ENCODE peak calls at places on chromosomes 2 and 18, in five cellular contexts. V is PC-3, P is mesenchymal stem cell, Q is heart left ventricle, Y is cardiac muscle cell. G is an unnamed sample.
A peak's percentile ranks its signal among the peaks of the same experiment; 100 is the strongest.

GRCh38 chr18:26719909-26720308 is 145.6 kb downstream of the AQP4 start:
- DNase-seq in P (no peak), Y (no peak), Q (no peak), V (no peak), G (no peak)

GRCh38 chr2:240792658-240793312 is 27.2 kb downstream of the KIF1A start:
- DNase-seq in P (no peak), V (no peak), Y (no peak), Q (no peak), G (no peak)

GRCh38 chr18:41966943-41967342 is 11.9 kb downstream of the PIK3C3 start:
- DNase-seq in V (no peak), P (no peak), Q (no peak), Y (peak; percentile 52), G (no peak)

GRCh38 chr2:60554649-60555065 is 1.2 kb upstream of the BCL11A start:
- DNase-seq in P (no peak), Q (no peak), Y (no peak), V (no peak), G (no peak)

GRCh38 chr18:54558609-54559585 is 32.1 kb upstream of the DYNAP start:
- DNase-seq in P (peak; percentile 33), Y (peak; percentile 40), Q (no peak), V (peak; percentile 59), G (peak; percentile 64)

GRCh38 chr2:70935468-70936164 is at the start of gene ATP6V1B1:
- DNase-seq in Q (no peak), V (no peak), P (no peak), Y (no peak), G (no peak)

GRCh38 chr2:637406-637776 is 39.8 kb downstream of the TMEM18 start:
- DNase-seq in Q (no peak), Y (no peak), V (no peak), P (no peak), G (no peak)

GRCh38 chr2:224401641-224402342 is at the start of gene FAM124B:
- DNase-seq in Y (peak; percentile 87), V (no peak), Q (peak; percentile 64), P (peak; percentile 98), G (no peak)

GRCh38 chr2:148486655-148487054 is 157.9 kb upstream of the EPC2 start:
- DNase-seq in Y (no peak), P (no peak), Q (no peak), V (no peak), G (no peak)

GRCh38 chr2:219183151-219183757 is 5.2 kb downstream of the RETREG2 start:
- DNase-seq in P (no peak), V (no peak), Q (no peak), Y (no peak), G (no peak)

GRCh38 chr2:207163815-207164747 is 1.7 kb downstream of the KLF7 start:
- DNase-seq in Y (peak; percentile 78), V (peak; percentile 54), Q (peak; percentile 73), P (peak; percentile 67), G (peak; percentile 66)

GRCh38 chr2:219405451-219405850 is 12.7 kb upstream of the DES start:
- DNase-seq in Q (peak; percentile 72), P (peak; percentile 28), Y (no peak), V (no peak), G (no peak)

GRCh38 chr18:79705272-79705671 is 25.7 kb downstream of the CTDP1 start:
- DNase-seq in P (no peak), Y (no peak), V (no peak), Q (no peak), G (no peak)

GRCh38 chr18:57353940-57354461 is 1.6 kb downstream of the ST8SIA3 start:
- DNase-seq in P (peak; percentile 16), V (no peak), Y (peak; percentile 56), Q (peak; percentile 32), G (peak; percentile 3)

GRCh38 chr2:201223089-201224073 is 37.0 kb upstream of the CASP8 start:
- DNase-seq in V (no peak), Y (no peak), P (no peak), Q (no peak), G (no peak)

GRCh38 chr2:40439473-40439872 is 12.4 kb downstream of the SLC8A1 start:
- DNase-seq in P (peak; percentile 30), Y (no peak), V (peak; percentile 10), Q (no peak), G (peak; percentile 48)

GRCh38 chr2:70978388-70979357 is at the start of gene ANKRD53:
- DNase-seq in V (no peak), Y (peak; percentile 55), Q (peak; percentile 45), P (peak; percentile 57), G (peak; percentile 15)

GRCh38 chr2:101400516-101401315 is 13.4 kb upstream of the CREG2 start:
- DNase-seq in P (peak; percentile 40), Q (no peak), V (no peak), Y (no peak), G (no peak)

GRCh38 chr2:237348281-237348865 is 65.6 kb downstream of the COL6A3 start:
- DNase-seq in V (no peak), P (no peak), Q (no peak), Y (no peak), G (no peak)

DNA sequence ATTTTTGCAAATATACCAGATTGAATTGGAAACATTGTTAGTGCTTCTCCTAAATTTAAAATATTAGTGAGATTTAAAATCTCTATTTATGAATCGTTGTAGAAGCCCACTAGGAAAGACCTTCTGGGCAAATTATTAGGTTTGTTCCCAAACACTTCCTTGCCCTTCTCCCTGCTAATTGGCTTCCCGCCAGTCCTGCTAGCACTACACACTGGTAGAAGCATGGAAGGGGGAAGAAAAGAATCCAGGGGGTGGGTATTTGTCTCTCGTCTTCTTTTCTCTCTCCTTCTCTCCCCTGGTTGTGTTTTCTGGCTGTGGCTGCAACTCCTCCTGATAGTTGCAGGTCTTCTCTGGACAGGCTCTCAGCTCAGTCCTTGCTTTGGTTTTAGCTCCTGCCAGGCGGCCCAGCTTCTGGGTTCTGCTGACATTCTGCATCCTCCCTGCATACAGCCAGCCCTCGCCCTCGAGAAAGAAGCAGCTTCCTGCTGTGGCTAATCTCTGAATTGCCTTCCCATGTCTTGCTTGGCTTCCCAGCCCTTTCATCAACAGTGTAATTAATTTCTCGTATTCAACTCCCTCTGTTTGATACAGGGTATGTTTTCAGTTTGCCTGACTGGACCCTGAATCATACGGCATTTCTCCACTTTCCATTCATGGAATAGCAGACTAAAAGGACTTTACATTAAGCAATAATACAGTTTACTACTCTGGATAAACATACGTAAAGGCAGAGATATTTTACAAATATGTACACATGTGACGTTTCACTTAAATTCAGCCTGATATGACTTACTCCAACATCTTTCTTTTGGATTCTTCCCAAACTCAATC is 6.9 kb upstream of the PARD3B start:
- DNase-seq in Q (no peak), V (peak; percentile 19), P (peak; percentile 71), Y (peak; percentile 54), G (no peak)
- H3K4me3 ChIP-seq in Q (no peak overlapping the region), V (no peak overlapping the region), P (no peak overlapping the region), Y (no peak overlapping the region), G (no peak overlapping the region)

GRCh38 chr2:85597241-85597640 is 1.7 kb downstream of the RNF181 start:
- DNase-seq in V (no peak), Q (no peak), Y (no peak), P (no peak), G (no peak)
- H3K4me3 ChIP-seq in V (peak overlapping the region; percentile 85), Q (no peak overlapping the region), Y (no peak overlapping the region), P (peak overlapping the region; percentile 92), G (no peak overlapping the region)

GRCh38 chr2:23497536-23497935 is 112.6 kb downstream of the KLHL29 start:
- DNase-seq in Y (no peak), Q (no peak), V (no peak), P (no peak), G (no peak)

GRCh38 chr2:23496456-23496855 is 111.5 kb downstream of the KLHL29 start:
- DNase-seq in V (no peak), Q (no peak), Y (no peak), P (no peak), G (no peak)

GRCh38 chr2:23493849-23494248 is 108.9 kb downstream of the KLHL29 start:
- DNase-seq in P (no peak), Y (no peak), Q (no peak), V (no peak), G (no peak)

GRCh38 chr2:23497063-23497462 is 112.1 kb downstream of the KLHL29 start:
- DNase-seq in P (no peak), Y (peak; percentile 72), Q (no peak), V (peak; percentile 20), G (peak; percentile 78)

GRCh38 chr2:23495661-23496114 is 110.7 kb downstream of the KLHL29 start:
- DNase-seq in Y (peak; percentile 30), Q (peak; percentile 38), V (no peak), P (no peak), G (no peak)
- H3K4me3 ChIP-seq in Y (no peak overlapping the region), Q (no peak overlapping the region), V (no peak overlapping the region), P (no peak overlapping the region), G (no peak overlapping the region)

GRCh38 chr2:190547914-190548313 is 13.4 kb upstream of the NEMP2 start:
- DNase-seq in Q (no peak), V (no peak), P (no peak), Y (no peak), G (peak; percentile 71)

GRCh38 chr2:190546734-190547133 is 12.2 kb upstream of the NEMP2 start:
- DNase-seq in Y (no peak), P (no peak), Q (no peak), V (no peak), G (no peak)

GRCh38 chr2:190540048-190540447 is 5.5 kb upstream of the NEMP2 start:
- DNase-seq in P (peak; percentile 26), Q (no peak), V (no peak), Y (no peak), G (no peak)

GRCh38 chr2:190545756-190546385 is 11.3 kb upstream of the NEMP2 start:
- DNase-seq in Y (peak; percentile 54), V (no peak), Q (no peak), P (no peak), G (no peak)

GRCh38 chr2:190545082-190545481 is 10.6 kb upstream of the NEMP2 start:
- DNase-seq in Q (no peak), Y (peak; percentile 32), P (no peak), V (no peak), G (no peak)
- H3K4me3 ChIP-seq in Q (peak overlapping the region; percentile 26), Y (no peak overlapping the region), P (peak overlapping the region; percentile 70), V (no peak overlapping the region), G (no peak overlapping the region)

GRCh38 chr2:231662811-231663457 is 45.4 kb upstream of the PTMA start:
- DNase-seq in Q (no peak), V (no peak), P (no peak), Y (no peak), G (no peak)
- H3K4me3 ChIP-seq in Q (peak overlapping the region; percentile 52), V (peak overlapping the region; percentile 52), P (peak overlapping the region; percentile 76), Y (no peak overlapping the region), G (peak overlapping the region; percentile 33)

DNA sequence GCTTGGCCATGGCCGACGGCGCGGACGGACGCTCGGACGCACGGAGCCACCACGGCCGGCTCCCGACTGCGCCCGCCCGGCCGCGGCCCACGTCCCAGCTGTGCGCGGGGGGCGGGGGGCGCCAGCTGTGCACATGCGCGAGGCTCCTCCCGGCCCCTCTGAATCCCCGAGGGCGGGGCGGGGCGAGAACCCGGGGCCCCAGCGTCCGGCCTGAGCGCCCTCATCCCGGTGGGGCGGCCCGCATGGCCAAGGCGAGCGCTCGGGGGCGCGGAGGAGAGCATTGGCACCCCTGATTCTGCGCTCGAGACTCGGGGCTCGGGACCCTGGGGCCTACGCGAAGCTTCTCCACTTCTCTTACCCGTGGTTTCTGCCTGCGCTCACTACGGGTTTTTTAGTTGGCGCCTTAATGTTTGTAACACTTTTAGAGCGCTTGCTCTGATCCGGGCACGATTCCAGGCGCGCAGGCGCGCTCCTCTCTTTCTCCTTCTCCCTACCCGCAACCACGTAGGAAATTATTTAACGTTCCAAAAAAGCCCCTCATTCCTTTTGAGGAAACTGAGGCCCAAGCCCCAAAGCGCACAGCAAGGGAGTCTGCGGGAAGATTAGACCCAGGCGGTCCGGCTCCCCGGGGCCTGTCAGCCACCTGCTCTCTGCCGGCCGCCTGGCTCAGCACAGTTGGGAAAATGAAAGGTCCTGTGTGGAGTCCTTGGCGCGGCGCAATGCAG is at the start of gene PXDN:
- DNase-seq in V (peak; percentile 67), Q (peak; percentile 74), P (peak; percentile 78), Y (peak; percentile 80), G (peak; percentile 29)
- H3K4me3 ChIP-seq in V (peak within 1 kb of the TSS; percentile 75), Q (peak within 1 kb of the TSS; percentile 93), P (peak within 1 kb of the TSS; percentile 82), Y (peak within 1 kb of the TSS; percentile 85), G (peak within 1 kb of the TSS; percentile 61)